ENCODE peak calls at places on chromosome 18, in ten cellular contexts. H is transverse colon, N is SK-N-SH, U is stomach, P is K562, Y is GM12878, Z is ovary, G is A549, Q is HepG2, M is tibial nerve. R is an unnamed sample.

GRCh38 chr18:49814147-49814499 is 790 bp upstream of the ACAA2 start:
- DNase-seq in N (peak), H (peak), P (peak), Z (peak), G (peak), Y (no peak), M (peak), U (no peak), Q (peak), R (peak)

GRCh38 chr18:21894619-21895367 is 154.2 kb downstream of the MIB1 start:
- DNase-seq in Z (peak), Y (no peak), Q (no peak), P (no peak), H (no peak), G (no peak), M (no peak), N (no peak), U (no peak), R (no peak)

GRCh38 chr18:47184419-47185050 is 8.4 kb upstream of the IER3IP1 start:
- DNase-seq in Q (peak), P (peak), N (no peak), G (no peak), Z (no peak), U (no peak), Y (no peak), H (no peak), M (peak), R (peak)

GRCh38 chr18:47036298-47036874 is 965 bp upstream of the ELOA2 start:
- DNase-seq in Z (no peak), M (no peak), N (peak), P (peak), H (no peak), U (no peak), G (peak), Y (no peak), Q (peak), R (no peak)

GRCh38 chr18:73636355-73636754 is 511.3 kb downstream of the FBXO15 start:
- DNase-seq in Y (no peak), N (no peak), Q (no peak), H (no peak), P (no peak), M (no peak), G (no peak), U (no peak), Z (no peak), R (no peak)

GRCh38 chr18:50193796-50194622 is 938 bp downstream of the MYO5B start:
- DNase-seq in Z (no peak), P (no peak), Y (no peak), M (no peak), Q (no peak), G (no peak), H (peak), N (no peak), U (peak), R (no peak)

GRCh38 chr18:45739268-45739667 is 15.3 kb downstream of the SLC14A1 start:
- DNase-seq in G (no peak), M (no peak), Z (no peak), N (no peak), Q (no peak), U (no peak), Y (no peak), P (no peak), H (no peak), R (no peak)

GRCh38 chr18:11689972-11690570 is 1.0 kb downstream of the GNAL start:
- DNase-seq in Y (no peak), Z (no peak), G (peak), M (no peak), P (no peak), Q (no peak), H (no peak), N (no peak), U (no peak), R (no peak)

GRCh38 chr18:38297910-38298309 is 732.3 kb upstream of the CELF4 start:
- DNase-seq in G (no peak), Y (no peak), M (no peak), P (no peak), Z (no peak), Q (no peak), N (peak), H (no peak), U (no peak), R (no peak)

GRCh38 chr18:52367962-52368745 is 28.2 kb downstream of the DCC start:
- DNase-seq in Z (no peak), G (no peak), M (no peak), Y (no peak), Q (no peak), N (no peak), U (no peak), P (no peak), H (no peak), R (no peak)

GRCh38 chr18:45670281-45670962 is 53.6 kb upstream of the SLC14A1 start:
- DNase-seq in Y (no peak), G (no peak), H (no peak), Z (peak), U (no peak), P (peak), N (no peak), Q (no peak), M (peak), R (no peak)

GRCh38 chr18:27378396-27379094 is 193.4 kb upstream of the CHST9 start:
- DNase-seq in U (no peak), H (no peak), Y (no peak), G (no peak), Z (no peak), P (no peak), M (no peak), N (no peak), Q (no peak), R (no peak)

GRCh38 chr18:50287028-50287440 is 458 bp downstream of the CXXC1 start:
- DNase-seq in M (no peak), H (no peak), Y (no peak), N (no peak), U (no peak), G (no peak), P (no peak), Z (peak), Q (no peak), R (peak)

GRCh38 chr18:74436158-74436755 is 20.9 kb downstream of the DIPK1C start:
- DNase-seq in M (no peak), Y (no peak), Q (no peak), H (no peak), N (no peak), Z (no peak), U (no peak), P (no peak), G (no peak), R (no peak)

GRCh38 chr18:65568866-65569265 is 181.9 kb upstream of the CDH7 start:
- DNase-seq in M (no peak), Z (no peak), N (no peak), G (no peak), U (no peak), P (no peak), Q (no peak), H (no peak), Y (no peak), R (no peak)

GRCh38 chr18:22826726-22827125 is 106.4 kb upstream of the RBBP8 start:
- DNase-seq in N (no peak), H (no peak), Z (no peak), M (no peak), Y (no peak), G (no peak), P (no peak), Q (no peak), U (no peak), R (no peak)

GRCh38 chr18:45602926-45603325 is 12.3 kb upstream of the SLC14A2 start:
- DNase-seq in G (no peak), N (no peak), M (no peak), Q (no peak), P (no peak), U (no peak), H (no peak), Y (no peak), Z (no peak), R (no peak)

GRCh38 chr18:11500153-11501122 is 109.0 kb upstream of the SLC35G4 start:
- DNase-seq in M (no peak), Z (no peak), Q (peak), U (no peak), N (no peak), Y (peak), G (peak), H (no peak), P (peak), R (no peak)

GRCh38 chr18:32018331-32019250 is at the start of gene RNF125:
- DNase-seq in H (peak), U (peak), P (peak), Y (peak), G (peak), N (peak), M (peak), Q (peak), Z (peak), R (peak)

GRCh38 chr18:32195881-32196815 is 6.3 kb downstream of the MEP1B start:
- DNase-seq in M (no peak), N (no peak), G (no peak), Q (no peak), Z (no peak), H (no peak), U (no peak), P (no peak), Y (no peak), R (no peak)

GRCh38 chr18:32909798-32910561 is 137.2 kb upstream of the KLHL14 start:
- DNase-seq in N (no peak), Q (peak), U (no peak), H (no peak), G (no peak), M (no peak), P (no peak), Z (no peak), Y (no peak), R (no peak)

GRCh38 chr18:68843467-68844089 is 45.7 kb downstream of the CCDC102B start:
- DNase-seq in Y (no peak), M (no peak), N (no peak), H (no peak), P (no peak), Z (no peak), G (no peak), Q (no peak), U (no peak), R (no peak)

GRCh38 chr18:58044370-58045264 is 591 bp downstream of the NEDD4L start:
- DNase-seq in U (peak), H (peak), Y (no peak), P (peak), G (peak), M (peak), Z (peak), Q (no peak), N (peak), R (peak)

GRCh38 chr18:7116832-7117389 is 686 bp downstream of the LAMA1 start:
- DNase-seq in M (no peak), Q (no peak), H (no peak), Z (no peak), U (no peak), N (peak), Y (no peak), G (no peak), P (no peak), R (no peak)

GRCh38 chr18:50924372-50924771 is 43.5 kb upstream of the ELAC1 start:
- DNase-seq in Q (no peak), G (no peak), N (no peak), Y (no peak), H (no peak), P (no peak), U (no peak), M (no peak), Z (no peak), R (no peak)

GRCh38 chr18:62979172-62979571 is 263.8 kb downstream of the PHLPP1 start:
- DNase-seq in H (no peak), P (no peak), N (no peak), Q (no peak), M (peak), Y (no peak), Z (peak), U (peak), G (no peak), R (no peak)

GRCh38 chr18:79405781-79406575 is 10.2 kb downstream of the NFATC1 start:
- DNase-seq in Y (peak), Z (no peak), U (peak), G (no peak), M (peak), Q (no peak), P (no peak), N (no peak), H (peak), R (no peak)

GRCh38 chr18:52903858-52904257 is 563.9 kb downstream of the DCC start:
- DNase-seq in U (peak), Z (no peak), N (peak), M (peak), H (peak), P (peak), Q (peak), G (peak), Y (no peak), R (no peak)

GRCh38 chr18:50429207-50429948 is 54.5 kb downstream of the SKA1 start:
- DNase-seq in U (no peak), G (no peak), Y (no peak), H (no peak), Q (peak), P (peak), Z (no peak), N (peak), M (no peak), R (no peak)

GRCh38 chr18:51070545-51070944 is 40.5 kb downstream of the SMAD4 start:
- DNase-seq in M (no peak), Q (no peak), N (no peak), P (no peak), G (no peak), H (no peak), Z (no peak), Y (no peak), U (no peak), R (no peak)

GRCh38 chr18:49865401-49865800 is 52.1 kb upstream of the ACAA2 start:
- DNase-seq in G (no peak), H (peak), Z (no peak), P (no peak), Q (no peak), Y (no peak), N (no peak), U (peak), M (no peak), R (no peak)

GRCh38 chr18:45104071-45104440 is 423.4 kb downstream of the SETBP1 start:
- DNase-seq in Z (no peak), Y (no peak), H (no peak), N (no peak), P (no peak), G (no peak), U (no peak), Q (no peak), M (no peak), R (no peak)

GRCh38 chr18:74596959-74597661 is 560 bp upstream of the ZNF407 start:
- DNase-seq in M (peak), G (peak), Q (peak), Y (no peak), P (peak), N (peak), U (peak), H (peak), Z (peak), R (peak)

GRCh38 chr18:21991897-21992296 is 177.5 kb upstream of the GATA6 start:
- DNase-seq in N (no peak), P (no peak), Q (no peak), G (no peak), H (no peak), Z (no peak), M (no peak), U (no peak), Y (no peak), R (no peak)

GRCh38 chr18:23867011-23867410 is 147.5 kb upstream of the TTC39C start:
- DNase-seq in U (no peak), Z (no peak), H (no peak), Q (no peak), N (no peak), P (no peak), G (no peak), M (no peak), Y (no peak), R (no peak)

GRCh38 chr18:23871410-23871809 is 143.1 kb upstream of the TTC39C start:
- DNase-seq in M (no peak), Z (no peak), U (peak), Q (no peak), G (no peak), N (peak), P (no peak), Y (peak), H (peak), R (no peak)

GRCh38 chr18:23864620-23865019 is 149.9 kb upstream of the TTC39C start:
- DNase-seq in Q (no peak), M (no peak), N (no peak), P (no peak), G (no peak), H (no peak), U (no peak), Z (no peak), Y (no peak), R (no peak)

GRCh38 chr18:23870963-23871362 is 143.6 kb upstream of the TTC39C start:
- DNase-seq in P (no peak), Y (no peak), N (no peak), H (no peak), U (no peak), G (no peak), Z (no peak), M (no peak), Q (no peak), R (no peak)

GRCh38 chr18:23868341-23868740 is 146.2 kb upstream of the TTC39C start:
- DNase-seq in Z (no peak), Y (no peak), M (no peak), H (no peak), P (no peak), G (no peak), U (no peak), N (no peak), Q (no peak), R (no peak)
- H3K27ac ChIP-seq in Z (no peak), Y (no peak), M (no peak), H (no peak), P (no peak), G (no peak), U (no peak), N (no peak), Q (no peak), R (no peak)

DNA sequence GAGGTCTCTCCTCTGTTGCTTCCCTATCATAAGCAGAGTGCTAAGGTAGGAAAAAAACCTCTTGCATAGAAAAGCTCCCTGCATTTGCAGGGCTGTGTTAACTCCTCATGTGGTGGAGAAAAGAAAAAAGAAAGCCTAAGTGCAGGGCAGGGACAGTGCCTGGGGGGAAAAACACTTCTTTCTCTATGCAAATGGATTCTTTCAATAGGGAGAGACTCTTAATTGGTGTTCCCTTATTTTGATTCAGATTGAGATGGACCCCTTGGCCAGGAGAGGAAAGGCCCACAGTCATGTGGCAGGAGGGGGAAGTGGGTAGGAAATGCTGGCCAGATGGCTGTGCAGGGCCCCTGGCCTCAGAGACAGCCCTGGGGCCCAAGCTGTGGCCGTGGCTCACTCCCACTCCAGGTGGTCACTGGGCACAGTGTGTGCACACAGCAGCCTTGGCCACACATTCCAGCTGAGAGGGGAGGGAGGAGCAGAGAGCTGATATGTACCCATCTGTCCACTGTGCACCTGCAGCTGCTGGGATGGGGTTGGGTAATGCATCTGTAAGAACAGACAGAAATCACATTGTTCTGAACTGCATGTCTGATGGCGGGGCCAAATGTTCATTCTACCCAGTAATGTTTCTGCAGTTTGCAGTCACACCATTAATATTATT is 410.4 kb downstream of the DSC3 start:
- DNase-seq in H (no peak), Y (no peak), P (no peak), M (no peak), Q (no peak), Z (no peak), N (no peak), U (no peak), G (no peak), R (no peak)
- TF ChIP-seq EP300 in H (no peak), Y (no peak), P (no peak), M (no peak), Q (no peak), Z (no peak), N (no peak), U (no peak), G (no peak), R (no peak)

DNA sequence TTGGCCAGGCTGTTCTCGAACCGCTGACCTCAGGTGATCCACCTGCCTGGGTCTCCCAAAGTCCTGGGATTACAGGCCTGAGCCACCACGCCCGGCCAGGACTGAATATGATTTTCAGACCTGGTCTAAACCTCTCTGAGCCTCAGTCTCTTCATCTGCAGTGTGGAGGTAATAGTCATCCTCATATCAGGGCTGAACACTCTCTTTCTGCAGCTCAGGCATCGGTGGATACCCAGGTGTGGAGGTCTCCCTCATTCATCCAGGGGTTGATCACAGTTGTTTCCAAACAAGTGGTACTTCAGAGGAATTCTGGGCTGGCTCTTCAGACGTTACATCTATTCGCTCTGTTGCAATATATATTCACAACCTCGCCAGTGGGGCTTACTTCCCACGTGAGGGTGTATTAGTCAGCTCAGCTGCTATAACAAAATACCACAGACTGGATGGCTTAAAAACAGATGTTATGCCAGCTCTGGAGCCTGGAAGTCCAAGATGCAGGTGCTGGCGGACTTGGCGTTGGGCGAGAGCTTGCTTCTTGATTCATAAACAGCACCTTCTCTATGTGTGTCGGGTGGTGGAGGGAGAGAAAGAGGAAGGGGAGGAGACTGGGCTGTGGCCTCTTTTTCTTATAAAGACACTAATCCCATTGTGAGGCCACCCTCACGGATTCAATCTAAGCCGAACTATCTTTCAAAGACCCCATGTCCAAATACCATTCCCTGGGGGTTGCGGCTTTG is 2.9 kb upstream of the MBP start:
- DNase-seq in U (no peak), G (no peak), Y (no peak), Q (no peak), N (no peak), M (no peak), P (no peak), Z (no peak), H (no peak), R (no peak)
- H3K27ac ChIP-seq in U (no peak), G (no peak), Y (no peak), Q (no peak), N (no peak), M (no peak), P (no peak), Z (no peak), H (no peak), R (no peak)

GRCh38 chr18:3012920-3013810 is at the start of gene LPIN2:
- DNase-seq in Z (peak), Y (peak), M (peak), P (peak), G (peak), Q (peak), H (peak), N (peak), U (peak), R (peak)
- TF ChIP-seq EP300 in Z (no peak), Y (no peak), M (peak), P (no peak), G (no peak), Q (no peak), H (no peak), N (no peak), U (no peak), R (no peak)

GRCh38 chr18:9849407-9849961 is 36.3 kb upstream of the TXNDC2 start:
- DNase-seq in P (peak), M (peak), Z (no peak), G (no peak), Q (no peak), U (peak), Y (no peak), H (peak), N (no peak), R (peak)
- H3K27ac ChIP-seq in P (peak), M (no peak), Z (no peak), G (peak), Q (no peak), U (peak), Y (no peak), H (peak), N (no peak), R (peak)

GRCh38 chr18:24259869-24260662 is 121.2 kb downstream of the CABYR start:
- DNase-seq in H (no peak), Z (no peak), Q (no peak), Y (no peak), U (no peak), N (no peak), P (no peak), G (no peak), M (no peak), R (no peak)

GRCh38 chr18:24263078-24263477 is 124.2 kb downstream of the CABYR start:
- DNase-seq in Q (no peak), M (no peak), Y (no peak), N (no peak), G (no peak), P (no peak), H (no peak), U (no peak), Z (no peak), R (no peak)

GRCh38 chr18:24265502-24266064 is 126.7 kb downstream of the CABYR start:
- DNase-seq in Z (no peak), H (no peak), N (no peak), G (no peak), M (no peak), P (no peak), U (no peak), Q (no peak), Y (no peak), R (no peak)

GRCh38 chr18:24266124-24266523 is 127.3 kb downstream of the CABYR start:
- DNase-seq in N (no peak), Y (no peak), Z (no peak), H (no peak), P (no peak), M (no peak), Q (no peak), G (no peak), U (no peak), R (no peak)

DNA sequence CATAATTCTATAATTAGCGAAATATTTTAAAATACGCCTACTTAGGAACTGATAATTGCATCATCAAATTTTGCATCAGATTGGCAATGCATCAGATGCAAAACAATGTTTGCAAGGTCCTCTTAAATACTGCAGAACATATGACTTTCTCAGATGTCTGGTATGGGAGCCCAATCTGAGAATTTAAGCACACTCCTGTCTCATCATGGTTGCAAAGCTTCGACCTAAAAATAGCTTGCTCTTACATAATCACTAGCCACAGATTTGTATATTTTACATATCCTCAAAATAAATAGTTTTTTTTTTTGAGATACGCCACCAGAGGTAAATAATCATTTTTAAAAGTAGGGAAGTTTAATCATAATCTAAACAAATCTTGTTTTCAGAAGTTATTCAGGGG is 123.2 kb downstream of the CABYR start:
- DNase-seq in N (no peak), Q (no peak), H (no peak), Z (no peak), U (no peak), Y (no peak), G (no peak), P (no peak), M (no peak), R (no peak)
- TF ChIP-seq EP300 in N (no peak), Q (no peak), H (no peak), Z (no peak), U (no peak), Y (no peak), G (no peak), P (no peak), M (no peak), R (no peak)

R was measured in sigmoid colon.